ENCODE peak calls at places on chromosomes 1 and 21, in five cellular contexts. One of them, this sample, is unnamed. For H3K4me1, the result is how much of the 10 kb centered on the place peaks cover.

GRCh38 chr1:54173681-54174080 is 20.9 kb upstream of the CDCP2 start:
- DNase-seq in astrocyte: no peak
- DNase-seq in transverse colon: no peak
- DNase-seq in A549: no peak
- DNase-seq in kidney: peak
- DNase-seq in this sample: no peak

GRCh38 chr1:212752934-212753497 is 38.6 kb downstream of the NSL1 start:
- DNase-seq in astrocyte: no peak
- DNase-seq in transverse colon: no peak
- DNase-seq in A549: no peak
- DNase-seq in kidney: no peak
- DNase-seq in this sample: no peak

GRCh38 chr1:87428883-87429282 is 100.2 kb downstream of the LMO4 start:
- DNase-seq in astrocyte: no peak
- DNase-seq in transverse colon: no peak
- DNase-seq in A549: no peak
- DNase-seq in kidney: no peak
- DNase-seq in this sample: no peak

GRCh38 chr1:4394366-4394765 is 260.0 kb upstream of the AJAP1 start:
- DNase-seq in astrocyte: no peak
- DNase-seq in transverse colon: no peak
- DNase-seq in A549: no peak
- DNase-seq in kidney: no peak
- DNase-seq in this sample: no peak

GRCh38 chr1:197465528-197466205 is 197.6 kb downstream of the CRB1 start:
- DNase-seq in astrocyte: no peak
- DNase-seq in transverse colon: no peak
- DNase-seq in A549: no peak
- DNase-seq in kidney: no peak
- DNase-seq in this sample: no peak

GRCh38 chr1:53689736-53690401 is 49.1 kb downstream of the GLIS1 start:
- DNase-seq in astrocyte: no peak
- DNase-seq in transverse colon: no peak
- DNase-seq in A549: no peak
- DNase-seq in kidney: no peak
- DNase-seq in this sample: no peak

GRCh38 chr1:47906009-47906432 is 91.2 kb downstream of the TRABD2B start:
- DNase-seq in astrocyte: no peak
- DNase-seq in transverse colon: no peak
- DNase-seq in A549: no peak
- DNase-seq in kidney: no peak
- DNase-seq in this sample: peak

GRCh38 chr1:29854700-29855276 is 618.5 kb downstream of the PTPRU start:
- DNase-seq in astrocyte: no peak
- DNase-seq in transverse colon: no peak
- DNase-seq in A549: no peak
- DNase-seq in kidney: no peak
- DNase-seq in this sample: no peak

GRCh38 chr1:83689900-83690868 is 308.7 kb downstream of the TTLL7 start:
- DNase-seq in astrocyte: peak
- DNase-seq in transverse colon: no peak
- DNase-seq in A549: no peak
- DNase-seq in kidney: no peak
- DNase-seq in this sample: no peak

GRCh38 chr1:47755368-47755990 is 241.7 kb downstream of the TRABD2B start:
- DNase-seq in astrocyte: no peak
- DNase-seq in transverse colon: peak
- DNase-seq in A549: peak
- DNase-seq in kidney: peak
- DNase-seq in this sample: no peak

GRCh38 chr1:25562928-25563283 is 19.5 kb downstream of the LDLRAP1 start:
- DNase-seq in astrocyte: no peak
- DNase-seq in transverse colon: no peak
- DNase-seq in A549: no peak
- DNase-seq in kidney: peak
- DNase-seq in this sample: no peak

GRCh38 chr1:18568489-18568888 is 62.2 kb upstream of the PAX7 start:
- DNase-seq in astrocyte: no peak
- DNase-seq in transverse colon: no peak
- DNase-seq in A549: no peak
- DNase-seq in kidney: no peak
- DNase-seq in this sample: no peak

GRCh38 chr1:118210723-118211110 is 25.7 kb upstream of the SPAG17 start:
- DNase-seq in astrocyte: no peak
- DNase-seq in transverse colon: no peak
- DNase-seq in A549: no peak
- DNase-seq in kidney: no peak
- DNase-seq in this sample: peak

GRCh38 chr1:98827041-98827440 is 165.5 kb downstream of the SNX7 start:
- DNase-seq in astrocyte: no peak
- DNase-seq in transverse colon: no peak
- DNase-seq in A549: no peak
- DNase-seq in kidney: no peak
- DNase-seq in this sample: no peak

GRCh38 chr1:157077394-157077793 is 22.2 kb downstream of the ETV3L start:
- DNase-seq in astrocyte: no peak
- DNase-seq in transverse colon: no peak
- DNase-seq in A549: no peak
- DNase-seq in kidney: no peak
- DNase-seq in this sample: no peak

GRCh38 chr1:218426343-218426657 is 81.2 kb downstream of the TGFB2 start:
- DNase-seq in astrocyte: peak
- DNase-seq in transverse colon: no peak
- DNase-seq in A549: peak
- DNase-seq in kidney: no peak
- DNase-seq in this sample: peak

GRCh38 chr1:244599937-244600350 is 53.0 kb upstream of the DESI2 start:
- DNase-seq in astrocyte: peak
- DNase-seq in transverse colon: peak
- DNase-seq in A549: peak
- DNase-seq in kidney: no peak
- DNase-seq in this sample: peak

GRCh38 chr1:229889031-229889517 is 178.0 kb upstream of the GALNT2 start:
- DNase-seq in astrocyte: no peak
- DNase-seq in transverse colon: no peak
- DNase-seq in A549: no peak
- DNase-seq in kidney: no peak
- DNase-seq in this sample: no peak

GRCh38 chr1:119611701-119612113 is 36.4 kb downstream of the ZNF697 start:
- DNase-seq in astrocyte: no peak
- DNase-seq in transverse colon: peak
- DNase-seq in A549: peak
- DNase-seq in kidney: peak
- DNase-seq in this sample: no peak

GRCh38 chr1:54850737-54851136 is 36.3 kb downstream of the DHCR24 start:
- DNase-seq in astrocyte: peak
- DNase-seq in transverse colon: no peak
- DNase-seq in A549: no peak
- DNase-seq in kidney: no peak
- DNase-seq in this sample: no peak

GRCh38 chr1:45585496-45586075 is 1.7 kb downstream of the NASP start:
- DNase-seq in astrocyte: no peak
- DNase-seq in transverse colon: no peak
- DNase-seq in A549: no peak
- DNase-seq in kidney: no peak
- DNase-seq in this sample: no peak

GRCh38 chr1:205580923-205581180 is 51.0 kb downstream of the ELK4 start:
- DNase-seq in astrocyte: no peak
- DNase-seq in transverse colon: no peak
- DNase-seq in A549: no peak
- DNase-seq in kidney: no peak
- DNase-seq in this sample: no peak

GRCh38 chr1:205577874-205578658 is 53.7 kb downstream of the ELK4 start:
- DNase-seq in astrocyte: no peak
- DNase-seq in transverse colon: peak
- DNase-seq in A549: no peak
- DNase-seq in kidney: no peak
- DNase-seq in this sample: no peak

GRCh38 chr1:205580140-205580922 is 51.5 kb downstream of the ELK4 start:
- DNase-seq in astrocyte: no peak
- DNase-seq in transverse colon: no peak
- DNase-seq in A549: no peak
- DNase-seq in kidney: peak
- DNase-seq in this sample: no peak

GRCh38 chr1:205579711-205580110 is 52.1 kb downstream of the ELK4 start:
- DNase-seq in astrocyte: no peak
- DNase-seq in transverse colon: no peak
- DNase-seq in A549: no peak
- DNase-seq in kidney: no peak
- DNase-seq in this sample: no peak

DNA sequence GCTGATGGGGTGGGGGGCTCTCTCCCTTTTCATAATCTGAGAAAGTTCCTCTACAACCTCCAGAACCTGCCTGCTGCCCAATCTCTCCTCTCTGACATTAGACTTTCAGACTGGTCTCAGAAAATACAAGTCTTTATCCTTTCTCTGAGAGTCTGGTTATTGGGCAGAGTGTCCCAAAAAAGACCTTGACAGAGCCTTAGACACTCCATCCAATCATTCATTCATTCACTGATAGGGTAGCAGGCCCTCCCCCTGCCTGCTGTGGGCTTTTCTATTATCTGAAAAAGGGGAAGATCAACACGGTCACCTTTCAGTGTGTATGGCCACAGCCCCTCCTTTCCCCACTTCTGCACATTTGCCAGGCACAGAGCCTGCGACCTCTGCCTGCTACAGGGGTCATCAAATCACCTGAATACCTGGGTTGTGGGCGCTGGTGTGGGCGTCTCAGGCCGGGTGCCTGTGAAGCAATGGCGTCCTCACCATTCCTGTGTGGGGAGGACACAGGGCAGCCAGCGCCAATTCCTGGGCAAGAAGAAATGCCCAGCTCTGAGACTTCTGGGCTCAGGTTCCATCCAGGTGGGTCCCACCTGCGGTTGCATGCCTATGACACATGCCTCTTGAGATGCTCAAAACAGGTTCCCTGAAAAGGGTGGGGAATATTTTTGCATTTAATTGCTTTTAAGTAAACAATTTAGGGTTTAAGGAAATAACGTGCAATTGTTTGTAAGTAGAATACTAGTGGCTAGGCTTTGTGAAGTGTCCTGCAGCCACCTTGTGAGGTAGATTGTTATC is 52.8 kb downstream of the ELK4 start:
- DNase-seq in astrocyte: no peak
- DNase-seq in transverse colon: peak
- DNase-seq in A549: no peak
- DNase-seq in kidney: no peak
- DNase-seq in this sample: no peak
- H3K4me1 ChIP-seq in astrocyte: under half
- H3K4me1 ChIP-seq in transverse colon: under half
- H3K4me1 ChIP-seq in A549: under half
- H3K4me1 ChIP-seq in kidney: under half
- H3K4me1 ChIP-seq in this sample: under half

GRCh38 chr1:115164484-115164883 is 75.2 kb upstream of the TSPAN2 start:
- DNase-seq in astrocyte: peak
- DNase-seq in transverse colon: no peak
- DNase-seq in A549: no peak
- DNase-seq in kidney: no peak
- DNase-seq in this sample: no peak

GRCh38 chr1:115165776-115166175 is 76.5 kb upstream of the TSPAN2 start:
- DNase-seq in astrocyte: no peak
- DNase-seq in transverse colon: no peak
- DNase-seq in A549: no peak
- DNase-seq in kidney: no peak
- DNase-seq in this sample: no peak

GRCh38 chr1:115168026-115168425 is 78.7 kb upstream of the TSPAN2 start:
- DNase-seq in astrocyte: no peak
- DNase-seq in transverse colon: no peak
- DNase-seq in A549: no peak
- DNase-seq in kidney: no peak
- DNase-seq in this sample: peak

GRCh38 chr1:115164940-115165718 is 75.8 kb upstream of the TSPAN2 start:
- DNase-seq in astrocyte: no peak
- DNase-seq in transverse colon: no peak
- DNase-seq in A549: no peak
- DNase-seq in kidney: no peak
- DNase-seq in this sample: no peak

DNA sequence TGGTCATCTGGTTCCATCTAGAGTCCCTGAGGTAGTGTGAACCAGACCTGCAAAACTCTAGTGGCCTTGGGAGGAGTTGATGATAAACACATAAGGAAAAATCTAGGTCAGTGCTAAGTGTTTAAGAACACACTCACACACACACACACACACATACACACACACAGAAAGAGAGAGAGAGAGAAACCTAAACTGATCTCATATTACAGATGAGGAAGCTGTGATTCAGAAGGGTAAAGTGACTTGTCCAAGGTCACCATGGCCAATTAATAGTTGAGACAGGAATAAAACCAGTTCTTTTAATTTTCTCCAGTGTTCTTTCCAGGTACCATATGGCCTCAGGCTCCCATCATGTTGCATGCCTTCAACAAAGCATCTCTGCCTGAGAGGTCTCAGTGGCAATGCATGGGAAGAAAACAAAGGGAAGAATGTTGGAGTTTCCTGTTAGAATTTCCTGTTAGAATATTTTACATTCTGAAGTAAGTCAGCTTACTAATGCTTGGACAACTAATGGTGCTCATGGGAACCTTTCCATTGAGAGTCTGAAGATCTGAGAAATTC is 77.3 kb upstream of the TSPAN2 start:
- DNase-seq in astrocyte: peak
- DNase-seq in transverse colon: no peak
- DNase-seq in A549: no peak
- DNase-seq in kidney: no peak
- DNase-seq in this sample: peak
- H3K27ac ChIP-seq in astrocyte: peak
- H3K27ac ChIP-seq in transverse colon: no peak
- H3K27ac ChIP-seq in A549: peak
- H3K27ac ChIP-seq in kidney: no peak
- H3K27ac ChIP-seq in this sample: no peak

DNA sequence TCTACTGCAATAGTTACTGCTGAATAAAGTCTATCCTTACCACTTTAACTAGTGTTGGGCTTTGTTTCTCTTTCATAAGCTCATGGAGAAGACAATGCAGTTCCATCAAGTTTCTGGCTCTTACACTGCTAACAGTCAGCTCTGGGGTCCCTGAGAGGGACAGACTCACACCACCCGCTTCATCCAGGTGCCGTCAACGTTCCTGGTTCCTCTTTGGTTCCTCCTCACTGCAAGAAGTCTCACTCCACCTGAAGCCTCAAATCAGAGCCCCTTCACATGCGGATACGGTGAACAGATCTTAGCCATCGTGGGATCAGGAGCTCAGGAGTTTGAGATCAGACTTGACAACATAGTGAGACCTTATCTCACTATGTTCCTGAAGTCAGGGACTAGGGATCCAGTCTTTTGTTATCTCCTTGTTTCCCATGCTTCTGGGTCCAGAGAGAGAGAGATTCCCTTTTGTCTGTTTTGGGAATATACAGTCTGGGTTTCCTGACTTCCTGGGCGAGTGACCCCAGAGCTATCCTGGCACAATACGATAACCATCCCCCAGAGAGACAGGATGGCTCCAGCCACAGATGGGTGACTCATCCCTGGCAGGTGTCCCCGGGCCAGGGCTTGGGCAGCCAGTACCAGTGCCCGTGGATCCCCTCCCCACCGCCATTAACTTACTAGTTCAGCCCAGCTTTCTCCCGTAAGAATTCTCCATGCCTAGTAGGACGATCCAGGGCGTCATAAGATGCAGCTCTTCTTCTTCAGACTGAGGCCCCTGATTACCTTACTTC is 14.3 kb upstream of the PCP4 start:
- DNase-seq in astrocyte: no peak
- DNase-seq in transverse colon: no peak
- DNase-seq in A549: no peak
- DNase-seq in kidney: no peak
- DNase-seq in this sample: no peak
- TF ChIP-seq CTCF in astrocyte: no peak
- TF ChIP-seq CTCF in transverse colon: no peak
- TF ChIP-seq CTCF in A549: no peak
- TF ChIP-seq CTCF in kidney: no peak
- TF ChIP-seq CTCF in this sample: no peak

GRCh38 chr1:12173631-12174121 is 6.9 kb downstream of the TNFRSF1B start:
- DNase-seq in astrocyte: no peak
- DNase-seq in transverse colon: peak
- DNase-seq in A549: no peak
- DNase-seq in kidney: no peak
- DNase-seq in this sample: no peak
- H3K4me1 ChIP-seq in astrocyte: under half
- H3K4me1 ChIP-seq in transverse colon: under half
- H3K4me1 ChIP-seq in A549: under half
- H3K4me1 ChIP-seq in kidney: under half
- H3K4me1 ChIP-seq in this sample: under half